ENCODE peak calls at places on chromosomes 11 and 22, in seven cellular contexts. Q is uterus; Y is activated CD4-positive, alpha-beta T cell treated with anti-CD3 and anti-CD28 coated beads, Interleukin-2, amount 50 U/mL, for 48 hours; K is activated effector memory CD4-positive, alpha-beta T cell treated with anti-CD3 and anti-CD28 coated beads, Interleukin-2, amount 50 U/mL, for 16 hours; T is activated naive CD4-positive, alpha-beta T cell; R is T-helper 2 cell; O is mammary epithelial cell. P is an unnamed sample.

GRCh38 chr22:30159561-30160353 is 79.5 kb downstream of the HORMAD2 start:
- DNase-seq in Q (no peak), K (no peak), T (no peak), Y (no peak), R (no peak), O (peak; percentile 52), P (no peak)

GRCh38 chr11:71370895-71371673 is 77.1 kb downstream of the DHCR7 start:
- DNase-seq in Y (no peak), T (no peak), Q (no peak), O (no peak), R (no peak), K (no peak), P (no peak)

GRCh38 chr11:93476796-93477195 is 66.4 kb downstream of the SMCO4 start:
- DNase-seq in T (no peak), Y (no peak), Q (no peak), R (no peak), K (no peak), O (peak; percentile 71), P (no peak)

GRCh38 chr11:86115542-86116385 is 46.9 kb upstream of the PICALM start:
- DNase-seq in Q (no peak), Y (peak; percentile 16), R (no peak), O (peak; percentile 81), K (no peak), T (no peak), P (no peak)

GRCh38 chr22:30743257-30744020 is 48.8 kb downstream of the OSBP2 start:
- DNase-seq in R (no peak), K (peak; percentile 63), Y (peak; percentile 30), O (no peak), Q (no peak), T (no peak), P (no peak)

GRCh38 chr11:2480874-2481220 is 36.0 kb downstream of the KCNQ1 start:
- DNase-seq in T (no peak), Q (no peak), R (no peak), Y (no peak), O (no peak), K (no peak), P (no peak)

GRCh38 chr11:77442394-77443053 is 31.4 kb downstream of the PAK1 start:
- DNase-seq in Q (no peak), O (no peak), Y (no peak), K (no peak), T (no peak), R (no peak), P (no peak)

GRCh38 chr22:40955516-40955915 is 4.3 kb downstream of the RBX1 start:
- DNase-seq in R (no peak), K (no peak), T (no peak), Y (no peak), O (peak; percentile 35), Q (no peak), P (no peak)

GRCh38 chr22:29207231-29207550 is 1.5 kb downstream of the EMID1 start:
- DNase-seq in R (no peak), Y (no peak), K (no peak), T (no peak), Q (no peak), O (no peak), P (no peak)

GRCh38 chr11:10428453-10428852 is 26.6 kb upstream of the AMPD3 start:
- DNase-seq in O (no peak), Y (no peak), T (no peak), Q (no peak), K (no peak), R (no peak), P (no peak)

GRCh38 chr22:39439170-39439569 is 17.6 kb upstream of the MGAT3 start:
- DNase-seq in R (no peak), K (no peak), O (no peak), Q (no peak), T (no peak), Y (no peak), P (no peak)

GRCh38 chr22:37241351-37242142 is 2.5 kb downstream of the RAC2 start:
- DNase-seq in O (no peak), K (peak; percentile 82), R (no peak), T (peak; percentile 25), Y (peak; percentile 71), Q (no peak), P (no peak)

GRCh38 chr11:130478881-130479280 is 30.4 kb downstream of the ADAMTS15 start:
- DNase-seq in R (no peak), Y (no peak), T (no peak), K (no peak), O (no peak), Q (no peak), P (no peak)

GRCh38 chr11:96464695-96465307 is 75.0 kb downstream of the JRKL start:
- DNase-seq in Q (no peak), Y (no peak), O (peak; percentile 54), K (no peak), R (no peak), T (no peak), P (no peak)

GRCh38 chr22:21824439-21824912 is 43.0 kb downstream of the MAPK1 start:
- DNase-seq in K (no peak), Q (no peak), O (no peak), R (no peak), Y (no peak), T (no peak), P (no peak)

GRCh38 chr22:37994049-37994448 is 9.7 kb upstream of the SOX10 start:
- DNase-seq in Y (no peak), O (no peak), T (no peak), R (no peak), Q (no peak), K (no peak), P (no peak)

GRCh38 chr11:71435278-71435951 is 12.8 kb downstream of the DHCR7 start:
- DNase-seq in R (no peak), T (no peak), K (peak; percentile 58), O (no peak), Y (no peak), Q (no peak), P (no peak)

GRCh38 chr11:88175004-88175706 is at the start of gene RAB38:
- DNase-seq in T (no peak), Y (peak; percentile 43), Q (peak; percentile 40), O (peak; percentile 80), K (peak; percentile 62), R (no peak), P (peak; percentile 47)

GRCh38 chr11:122869622-122870021 is 12.9 kb upstream of the JHY start:
- DNase-seq in O (peak; percentile 41), R (no peak), T (no peak), K (no peak), Y (no peak), Q (no peak), P (no peak)

GRCh38 chr11:106495046-106495445 is 417.6 kb downstream of the AASDHPPT start:
- DNase-seq in O (peak; percentile 44), R (no peak), Y (no peak), T (no peak), K (no peak), Q (no peak), P (no peak)

GRCh38 chr11:102926517-102926916 is 29.0 kb downstream of the MMP13 start:
- DNase-seq in Y (no peak), R (no peak), K (no peak), Q (no peak), O (no peak), T (no peak), P (no peak)

GRCh38 chr11:86138958-86139357 is 70.1 kb upstream of the PICALM start:
- DNase-seq in O (peak; percentile 26), K (no peak), T (no peak), R (no peak), Y (peak; percentile 26), Q (no peak), P (no peak)

GRCh38 chr11:30990625-30991348 is 378.8 kb downstream of the DCDC1 start:
- DNase-seq in R (no peak), O (no peak), K (no peak), T (no peak), Q (no peak), Y (no peak), P (no peak)

GRCh38 chr11:125165111-125165663 is 636 bp downstream of the PKNOX2 start:
- DNase-seq in T (no peak), R (no peak), K (peak; percentile 68), Y (peak; percentile 21), O (peak; percentile 53), Q (no peak), P (peak; percentile 39)

GRCh38 chr22:39983346-39983745 is 11.4 kb upstream of the FAM83F start:
- DNase-seq in K (no peak), T (no peak), O (no peak), R (no peak), Y (no peak), Q (no peak), P (no peak)

GRCh38 chr22:20550851-20551744 is 43.7 kb downstream of the MED15 start:
- DNase-seq in Y (peak; percentile 76), K (peak; percentile 84), R (peak; percentile 51), O (no peak), Q (peak; percentile 71), T (peak; percentile 56), P (no peak)

GRCh38 chr11:11992257-11992690 is 16.2 kb downstream of the DKK3 start:
- DNase-seq in R (no peak), Y (no peak), Q (no peak), K (no peak), O (peak; percentile 62), T (no peak), P (no peak)

GRCh38 chr11:123055132-123055924 is 6.6 kb downstream of the HSPA8 start:
- DNase-seq in R (no peak), O (no peak), T (no peak), Y (peak; percentile 34), Q (no peak), K (no peak), P (no peak)

GRCh38 chr11:77596626-77597025 is 6.9 kb downstream of the AQP11 start:
- DNase-seq in R (no peak), O (peak; percentile 15), T (no peak), K (no peak), Y (no peak), Q (no peak), P (no peak)

GRCh38 chr11:13786688-13787087 is 118.2 kb downstream of the FAR1 start:
- DNase-seq in R (no peak), K (no peak), Y (no peak), Q (no peak), T (no peak), O (no peak), P (no peak)

GRCh38 chr11:10540546-10540914 is 457 bp downstream of the RNF141 start:
- DNase-seq in K (no peak), Q (peak; percentile 30), O (peak; percentile 46), T (no peak), R (no peak), Y (no peak), P (peak; percentile 44)

GRCh38 chr11:32056445-32056844 is 34.4 kb upstream of the RCN1 start:
- DNase-seq in O (peak; percentile 57), T (no peak), K (no peak), R (no peak), Q (no peak), Y (no peak), P (no peak)

GRCh38 chr11:76801736-76802135 is 18.6 kb downstream of the TSKU start:
- DNase-seq in K (no peak), T (no peak), R (no peak), O (no peak), Q (no peak), Y (no peak), P (no peak)

GRCh38 chr11:119441898-119442243 is 18.9 kb upstream of the THY1 start:
- DNase-seq in Y (no peak), K (no peak), T (no peak), O (no peak), Q (no peak), R (no peak), P (no peak)

GRCh38 chr22:46572911-46573780 is 35.7 kb upstream of the CELSR1 start:
- DNase-seq in O (no peak), R (no peak), Q (no peak), Y (no peak), T (no peak), K (no peak), P (no peak)

GRCh38 chr11:41947392-41947791 is 487.9 kb upstream of the LRRC4C start:
- DNase-seq in O (no peak), Y (no peak), Q (no peak), K (no peak), R (no peak), T (no peak), P (no peak)

GRCh38 chr11:113311536-113311935 is 2.8 kb upstream of the TTC12 start:
- DNase-seq in T (no peak), R (no peak), O (no peak), Y (no peak), K (no peak), Q (no peak), P (no peak)

GRCh38 chr22:16970446-16970845 is 37.6 kb downstream of the GAB4 start:
- DNase-seq in Q (no peak), T (no peak), O (no peak), Y (no peak), K (peak; percentile 34), R (no peak), P (no peak)